ENCODE peak calls at places on chromosomes 12 and 14, in six cellular contexts. P is cardiac muscle cell, G is colonic mucosa, C is AG10803, Y is IMR-90, A is transverse colon. W is an unnamed sample.

GRCh38 chr12:23895792-23896218 is 53.7 kb downstream of the SOX5 start:
- DNase-seq in P (no peak), G (no peak), C (no peak), Y (no peak), A (no peak), W (no peak)

GRCh38 chr12:113850309-113851056 is 115.6 kb downstream of the RBM19 start:
- DNase-seq in P (peak; percentile 79), G (no peak), C (peak; percentile 11), Y (peak; percentile 25), A (peak; percentile 18), W (no peak)

GRCh38 chr12:121190523-121191031 is 19.4 kb upstream of the P2RX4 start:
- DNase-seq in P (peak; percentile 91), G (no peak), C (peak; percentile 95), Y (peak; percentile 97), A (no peak), W (no peak)

GRCh38 chr12:50232771-50233209 is 50.5 kb downstream of the LIMA1 start:
- DNase-seq in P (no peak), G (no peak), C (peak; percentile 43), Y (no peak), A (no peak), W (no peak)

GRCh38 chr14:99579903-99580570 is 24.0 kb downstream of the CCDC85C start:
- DNase-seq in P (no peak), G (peak; percentile 81), C (peak; percentile 81), Y (peak; percentile 77), A (peak; percentile 88), W (no peak)

GRCh38 chr14:26765768-26766550 is 168.1 kb upstream of the NOVA1 start:
- DNase-seq in P (peak; percentile 91), G (peak; percentile 30), C (peak; percentile 86), Y (peak; percentile 69), A (peak; percentile 10), W (no peak)

GRCh38 chr12:123741937-123742572 is 20.0 kb upstream of the DNAH10 start:
- DNase-seq in P (no peak), G (no peak), C (no peak), Y (no peak), A (no peak), W (no peak)

GRCh38 chr12:26153421-26154154 is 28.8 kb upstream of the BHLHE41 start:
- DNase-seq in P (peak; percentile 92), G (no peak), C (peak; percentile 95), Y (peak; percentile 97), A (no peak), W (no peak)

GRCh38 chr12:106493531-106493930 is 89.3 kb upstream of the RFX4 start:
- DNase-seq in P (no peak), G (no peak), C (no peak), Y (no peak), A (no peak), W (no peak)

GRCh38 chr12:20585055-20585625 is 110.0 kb upstream of the SLCO1C1 start:
- DNase-seq in P (no peak), G (no peak), C (no peak), Y (no peak), A (no peak), W (no peak)

GRCh38 chr14:24605435-24606190 is 3.9 kb downstream of the GZMH start:
- DNase-seq in P (no peak), G (peak; percentile 41), C (peak; percentile 3), Y (no peak), A (peak; percentile 40), W (peak; percentile 48)

GRCh38 chr12:130977046-130977758 is 23.5 kb downstream of the ADGRD1 start:
- DNase-seq in P (no peak), G (no peak), C (no peak), Y (no peak), A (no peak), W (no peak)

GRCh38 chr12:65840793-65841670 is 16.7 kb downstream of the HMGA2 start:
- DNase-seq in P (no peak), G (no peak), C (no peak), Y (no peak), A (no peak), W (no peak)
- TF ChIP-seq CTCF in P (no peak), G (no peak), C (no peak), Y (no peak), A (no peak), W (no peak)

GRCh38 chr12:108850854-108851573 is 6.4 kb downstream of the SSH1 start:
- DNase-seq in P (peak; percentile 90), G (no peak), C (peak; percentile 85), Y (peak; percentile 91), A (no peak), W (peak; percentile 32)
- TF ChIP-seq CTCF in P (peak; percentile 34), G (no peak), C (peak; percentile 47), Y (peak; percentile 40), A (no peak), W (no peak)

DNA sequence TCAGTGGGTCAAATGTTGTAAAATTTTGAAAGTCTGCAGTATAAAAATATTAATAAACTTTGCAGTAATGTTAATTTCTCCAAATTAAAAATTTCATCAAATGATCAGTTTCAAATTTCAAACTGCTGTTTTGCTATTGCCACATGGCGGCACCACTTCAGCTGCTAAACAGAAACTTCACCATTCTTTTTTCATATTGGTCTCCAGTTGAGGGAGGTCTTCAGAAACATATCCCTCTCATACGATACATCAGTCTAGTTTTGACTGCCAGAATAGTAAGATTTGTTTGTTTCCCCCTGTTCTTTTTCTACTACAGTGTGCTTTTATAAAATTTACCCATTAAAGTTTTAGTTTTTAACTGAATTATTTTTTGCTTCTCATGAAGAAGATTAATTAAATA is 4.2 kb upstream of the TRHDE start:
- DNase-seq in P (no peak), G (no peak), C (no peak), Y (peak; percentile 45), A (no peak), W (no peak)
- TF ChIP-seq CTCF in P (no peak), G (no peak), C (peak; percentile 49), Y (peak; percentile 51), A (no peak), W (no peak)

GRCh38 chr12:27970981-27971489 is 1.5 kb downstream of the PTHLH start:
- DNase-seq in P (peak; percentile 43), G (no peak), C (no peak), Y (no peak), A (no peak), W (no peak)

GRCh38 chr12:27969901-27970390 is 2.6 kb downstream of the PTHLH start:
- DNase-seq in P (peak; percentile 73), G (peak; percentile 40), C (peak; percentile 59), Y (peak; percentile 53), A (peak; percentile 37), W (no peak)

GRCh38 chr12:27967551-27968054 is 4.9 kb downstream of the PTHLH start:
- DNase-seq in P (no peak), G (no peak), C (peak; percentile 65), Y (peak; percentile 29), A (no peak), W (no peak)

GRCh38 chr12:27970391-27970980 is 2.0 kb downstream of the PTHLH start:
- DNase-seq in P (peak; percentile 67), G (no peak), C (peak; percentile 54), Y (peak; percentile 29), A (no peak), W (no peak)

GRCh38 chr12:27969011-27969900 is 3.3 kb downstream of the PTHLH start:
- DNase-seq in P (peak; percentile 42), G (no peak), C (no peak), Y (peak; percentile 29), A (no peak), W (no peak)
- TF ChIP-seq CTCF in P (peak; percentile 19), G (no peak), C (peak; percentile 47), Y (peak; percentile 23), A (no peak), W (no peak)

DNA sequence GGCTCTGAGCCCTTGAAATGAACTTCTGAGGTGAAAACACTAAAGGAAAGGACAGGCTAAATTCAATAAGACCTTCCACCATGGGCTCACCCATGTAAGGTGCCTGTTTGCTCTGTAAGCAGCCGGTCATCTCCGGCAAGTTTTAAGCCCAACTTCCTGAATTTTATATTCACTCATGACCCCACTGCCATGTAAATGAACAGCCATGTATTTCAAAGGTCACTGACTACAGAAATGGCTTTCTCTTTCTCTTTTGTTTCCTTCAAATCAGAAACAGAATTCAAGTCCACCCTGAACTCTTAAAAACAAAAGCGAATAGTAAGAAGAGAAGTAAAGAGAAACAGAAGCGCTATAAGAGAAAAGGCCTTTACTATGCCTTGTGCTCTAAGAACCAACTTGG is 61.7 kb upstream of the OVCH1 start:
- DNase-seq in P (no peak), G (no peak), C (no peak), Y (no peak), A (no peak), W (no peak)
- TF ChIP-seq CTCF in P (no peak), G (no peak), C (no peak), Y (no peak), A (no peak), W (no peak)

W was measured in activated B cell treated with CpG ODN at 0.5 μM for 24 hours.